ENCODE peak calls at places on chromosomes 12 and 14, in ten cellular contexts. V is GM04504; A is stimulated activated CD4-positive, alpha-beta T cell treated with anti-CD3 and anti-CD28 coated beads, Interleukin-4, amount 100 ng/mL, for 4 hours; H is sciatic nerve; L is OCI-LY7; D is activated effector memory CD4-positive, alpha-beta T cell treated with Interleukin-2 at 50 U/mL for 16 hours; Q is germinal center; N is nucleus accumbens; S is right lobe of liver; Y is GM23338. F is an unnamed sample.

GRCh38 chr12:104888892-104889291 is 69.2 kb downstream of the SLC41A2 start:
- DNase-seq in V (no peak), A (no peak), H (no peak), L (no peak), D (no peak), Q (no peak), N (no peak), S (no peak), Y (no peak), F (no peak)

GRCh38 chr14:87171161-87171560 is 821.8 kb downstream of the GALC start:
- DNase-seq in V (no peak), A (no peak), H (no peak), L (no peak), D (no peak), Q (no peak), N (no peak), S (no peak), Y (no peak), F (no peak)

GRCh38 chr12:124036117-124037109 is 63.4 kb downstream of the ZNF664 start:
- DNase-seq in V (no peak), A (peak), H (peak), L (peak), D (peak), Q (peak), N (peak), S (no peak), Y (peak), F (no peak)

GRCh38 chr12:91182664-91183455 is at the start of gene DCN:
- DNase-seq in V (peak), A (no peak), H (no peak), L (no peak), D (no peak), Q (no peak), N (no peak), S (no peak), Y (no peak), F (no peak)

GRCh38 chr12:89574736-89575208 is 48.9 kb upstream of the POC1B start:
- DNase-seq in V (peak), A (no peak), H (no peak), L (peak), D (no peak), Q (no peak), N (no peak), S (no peak), Y (peak), F (no peak)

GRCh38 chr12:12121022-12121421 is 50.3 kb downstream of the BCL2L14 start:
- DNase-seq in V (no peak), A (no peak), H (no peak), L (no peak), D (no peak), Q (no peak), N (no peak), S (no peak), Y (no peak), F (no peak)

GRCh38 chr12:62813031-62813829 is 121.7 kb downstream of the PPM1H start:
- DNase-seq in V (no peak), A (peak), H (peak), L (peak), D (no peak), Q (peak), N (peak), S (peak), Y (peak), F (peak)

GRCh38 chr14:103140316-103141109 is 17.3 kb downstream of the TNFAIP2 start:
- DNase-seq in V (no peak), A (no peak), H (no peak), L (peak), D (no peak), Q (no peak), N (no peak), S (no peak), Y (no peak), F (no peak)

GRCh38 chr14:80585506-80585835 is 356.1 kb downstream of the CEP128 start:
- DNase-seq in V (no peak), A (no peak), H (no peak), L (no peak), D (no peak), Q (no peak), N (no peak), S (no peak), Y (no peak), F (no peak)

GRCh38 chr12:75528272-75528671 is 16.9 kb upstream of the KRR1 start:
- DNase-seq in V (no peak), A (no peak), H (no peak), L (no peak), D (no peak), Q (no peak), N (no peak), S (no peak), Y (no peak), F (no peak)

GRCh38 chr14:44163946-44164345 is 343.1 kb downstream of the FSCB start:
- DNase-seq in V (no peak), A (no peak), H (no peak), L (no peak), D (no peak), Q (no peak), N (no peak), S (no peak), Y (no peak), F (no peak)

GRCh38 chr14:22898302-22898894 is 15.4 kb downstream of the REM2 start:
- DNase-seq in V (peak), A (no peak), H (no peak), L (no peak), D (no peak), Q (no peak), N (no peak), S (no peak), Y (no peak), F (no peak)

GRCh38 chr12:75816892-75817291 is 214.7 kb downstream of the PHLDA1 start:
- DNase-seq in V (peak), A (no peak), H (no peak), L (peak), D (no peak), Q (no peak), N (no peak), S (no peak), Y (no peak), F (no peak)

GRCh38 chr14:85154714-85155113 is 375.2 kb upstream of the FLRT2 start:
- DNase-seq in V (no peak), A (no peak), H (no peak), L (no peak), D (no peak), Q (no peak), N (no peak), S (no peak), Y (no peak), F (no peak)

GRCh38 chr12:46933947-46934346 is 108.2 kb upstream of the SLC38A4 start:
- DNase-seq in V (no peak), A (no peak), H (no peak), L (peak), D (no peak), Q (no peak), N (no peak), S (no peak), Y (peak), F (no peak)

GRCh38 chr14:103716091-103716801 is 636 bp downstream of the ZFYVE21 start:
- DNase-seq in V (no peak), A (peak), H (peak), L (no peak), D (no peak), Q (peak), N (no peak), S (peak), Y (no peak), F (no peak)

GRCh38 chr12:58395056-58395455 is 453.7 kb downstream of the ATP23 start:
- DNase-seq in V (no peak), A (no peak), H (no peak), L (no peak), D (no peak), Q (no peak), N (no peak), S (no peak), Y (no peak), F (no peak)

GRCh38 chr14:58712357-58712756 is 74.6 kb downstream of the DACT1 start:
- DNase-seq in V (no peak), A (no peak), H (no peak), L (no peak), D (no peak), Q (no peak), N (no peak), S (no peak), Y (no peak), F (no peak)

GRCh38 chr14:23435540-23436326 is at the start of gene MYH7:
- DNase-seq in V (no peak), A (no peak), H (no peak), L (no peak), D (no peak), Q (no peak), N (no peak), S (peak), Y (no peak), F (peak)

GRCh38 chr12:66776974-66777373 is 98.1 kb upstream of the GRIP1 start:
- DNase-seq in V (no peak), A (no peak), H (no peak), L (no peak), D (peak), Q (no peak), N (no peak), S (no peak), Y (no peak), F (no peak)